ENCODE peak calls at places on chromosomes 11 and 22, in eight cellular contexts. P, N, S, I, G, Y, M and K are unnamed samples.

GRCh38 chr11:70415176-70415575 is 16.8 kb downstream of the CTTN start:
- DNase-seq in P (no peak), G (no peak), Y (no peak), S (peak; percentile 90), M (peak; percentile 60), N (no peak), I (no peak), K (peak; percentile 46)

GRCh38 chr11:4118107-4118506 is 23.5 kb downstream of the RRM1 start:
- DNase-seq in I (no peak), S (peak; percentile 31), M (no peak), G (no peak), P (no peak), N (no peak), Y (no peak), K (peak; percentile 57)

GRCh38 chr11:128711136-128711535 is 17.3 kb downstream of the FLI1 start:
- DNase-seq in M (no peak), N (no peak), Y (no peak), G (no peak), I (no peak), S (peak; percentile 77), P (no peak), K (peak; percentile 83)

GRCh38 chr11:114440971-114441810 is 1.9 kb downstream of the REXO2 start:
- DNase-seq in S (no peak), M (no peak), N (no peak), G (no peak), I (no peak), P (no peak), Y (no peak), K (no peak)

GRCh38 chr11:125297346-125297910 is 132.9 kb downstream of the PKNOX2 start:
- DNase-seq in I (no peak), P (no peak), M (no peak), S (no peak), Y (no peak), G (no peak), N (no peak), K (no peak)

GRCh38 chr11:107928767-107929507 is 689 bp downstream of the RAB39A start:
- DNase-seq in I (peak; percentile 65), G (no peak), P (peak; percentile 51), S (no peak), M (peak; percentile 13), Y (peak; percentile 27), N (peak; percentile 73), K (no peak)

GRCh38 chr11:21567628-21568290 is 625.1 kb upstream of the ANO5 start:
- DNase-seq in P (no peak), G (no peak), I (no peak), N (no peak), M (no peak), Y (no peak), S (no peak), K (no peak)

GRCh38 chr11:130467116-130467990 is 18.9 kb downstream of the ADAMTS15 start:
- DNase-seq in G (no peak), Y (no peak), S (no peak), M (no peak), I (no peak), P (no peak), N (no peak), K (no peak)

GRCh38 chr11:117316197-117316961 is at the start of gene BACE1:
- DNase-seq in M (peak; percentile 73), N (peak; percentile 90), Y (peak; percentile 78), S (peak; percentile 67), P (peak; percentile 93), G (peak; percentile 77), I (peak; percentile 97), K (peak; percentile 84)

GRCh38 chr11:90774727-90775572 is 552.1 kb upstream of the CHORDC1 start:
- DNase-seq in Y (no peak), G (no peak), N (no peak), I (peak; percentile 17), S (no peak), M (no peak), P (no peak), K (no peak)

GRCh38 chr11:128552783-128553661 is 34.3 kb downstream of the ETS1 start:
- DNase-seq in Y (no peak), P (peak; percentile 11), M (no peak), G (no peak), S (no peak), I (no peak), N (no peak), K (no peak)

GRCh38 chr22:30502153-30502552 is 3.3 kb downstream of the SEC14L4 start:
- DNase-seq in N (no peak), P (no peak), G (no peak), S (no peak), M (no peak), I (no peak), Y (no peak), K (no peak)

GRCh38 chr11:34379081-34379480 is 21.3 kb upstream of the ABTB2 start:
- DNase-seq in I (no peak), M (no peak), P (no peak), G (no peak), S (peak; percentile 41), N (no peak), Y (no peak), K (no peak)

GRCh38 chr11:103448966-103449365 is 339.7 kb downstream of the DYNC2H1 start:
- DNase-seq in P (no peak), S (no peak), I (peak; percentile 7), M (no peak), G (no peak), Y (no peak), N (no peak), K (no peak)

GRCh38 chr11:67489203-67489859 is 6.5 kb downstream of the AIP start:
- DNase-seq in G (no peak), N (no peak), Y (peak; percentile 41), I (no peak), P (no peak), S (no peak), M (no peak), K (no peak)

GRCh38 chr11:10304495-10305261 is at the start of gene ADM:
- DNase-seq in P (peak; percentile 93), I (peak; percentile 93), S (peak; percentile 92), G (peak; percentile 87), M (peak; percentile 88), N (peak; percentile 96), Y (peak; percentile 95), K (peak; percentile 93)

GRCh38 chr11:121775276-121775675 is 322.5 kb upstream of the SORL1-AS1 start:
- DNase-seq in I (no peak), N (no peak), P (no peak), G (no peak), M (no peak), S (no peak), Y (no peak), K (no peak)

GRCh38 chr11:33699515-33700424 is 856 bp downstream of the C11orf91 start:
- DNase-seq in I (no peak), M (no peak), N (no peak), P (no peak), Y (peak; percentile 82), G (peak; percentile 35), S (no peak), K (no peak)

GRCh38 chr11:17267576-17267975 is 9.0 kb upstream of the NUCB2 start:
- DNase-seq in I (peak; percentile 1), P (no peak), S (no peak), N (no peak), Y (no peak), M (no peak), G (no peak), K (no peak)

GRCh38 chr11:133228406-133229330 is 303.6 kb downstream of the OPCML start:
- DNase-seq in M (no peak), Y (peak; percentile 28), G (peak; percentile 29), I (peak; percentile 91), S (no peak), P (no peak), N (no peak), K (no peak)
- H3K4me3 ChIP-seq in M (peak overlapping the region; percentile 16), Y (no peak overlapping the region), G (peak overlapping the region; percentile 22), I (peak overlapping the region; percentile 37), S (no peak overlapping the region), P (no peak overlapping the region), N (no peak overlapping the region), K (no peak overlapping the region)

GRCh38 chr11:120210651-120211521 is at the start of gene OAF:
- DNase-seq in G (peak; percentile 64), M (peak; percentile 42), P (peak; percentile 93), I (peak; percentile 94), N (peak; percentile 86), S (peak; percentile 73), Y (peak; percentile 84), K (peak; percentile 84)
- TF ChIP-seq CTCF in G (no peak), M (peak; percentile 21), P (peak; percentile 14), I (no peak), N (peak; percentile 49), S (peak; percentile 16), Y (no peak), K (peak; percentile 3)

GRCh38 chr22:43995057-43995685 is 28.9 kb upstream of the PARVB start:
- DNase-seq in P (no peak), M (no peak), I (no peak), S (no peak), N (no peak), G (no peak), Y (no peak), K (no peak)

GRCh38 chr22:43994416-43994815 is 29.7 kb upstream of the PARVB start:
- DNase-seq in M (no peak), S (no peak), G (no peak), Y (no peak), N (no peak), P (no peak), I (no peak), K (no peak)

GRCh38 chr22:43996981-43997265 is 27.2 kb upstream of the PARVB start:
- DNase-seq in Y (no peak), S (no peak), I (peak; percentile 71), G (no peak), M (no peak), P (no peak), N (no peak), K (no peak)

GRCh38 chr22:43996170-43996980 is 27.7 kb upstream of the PARVB start:
- DNase-seq in I (no peak), S (no peak), N (peak; percentile 62), M (no peak), G (peak; percentile 59), Y (peak; percentile 46), P (no peak), K (no peak)

GRCh38 chr22:43995798-43996169 is 28.3 kb upstream of the PARVB start:
- DNase-seq in M (no peak), N (no peak), I (no peak), G (no peak), S (no peak), Y (no peak), P (no peak), K (no peak)
- H3K4me3 ChIP-seq in M (no peak overlapping the region), N (no peak overlapping the region), I (no peak overlapping the region), G (peak overlapping the region; percentile 27), S (no peak overlapping the region), Y (no peak overlapping the region), P (no peak overlapping the region), K (no peak overlapping the region)

GRCh38 chr11:64610596-64610995 is 19.6 kb downstream of the SLC22A12 start:
- DNase-seq in P (no peak), M (no peak), Y (no peak), S (no peak), G (no peak), N (no peak), I (no peak), K (no peak)

GRCh38 chr11:64613648-64614047 is 22.6 kb downstream of the SLC22A12 start:
- DNase-seq in N (no peak), P (no peak), S (no peak), Y (no peak), I (no peak), M (no peak), G (no peak), K (no peak)

GRCh38 chr11:64609436-64610047 is 18.5 kb downstream of the SLC22A12 start:
- DNase-seq in Y (no peak), P (peak; percentile 40), S (no peak), G (no peak), M (no peak), I (peak; percentile 28), N (no peak), K (no peak)

GRCh38 chr11:64611176-64611575 is 20.2 kb downstream of the SLC22A12 start:
- DNase-seq in I (no peak), P (no peak), G (no peak), M (no peak), N (no peak), S (no peak), Y (no peak), K (no peak)

GRCh38 chr11:64611961-64612646 is 21.1 kb downstream of the SLC22A12 start:
- DNase-seq in N (no peak), M (no peak), S (no peak), G (no peak), P (no peak), Y (no peak), I (no peak), K (no peak)
- TF ChIP-seq CTCF in N (no peak), M (no peak), S (no peak), G (no peak), P (no peak), Y (no peak), I (no peak), K (no peak)